ENCODE peak calls at places on chromosomes 16 and 17, in seven cellular contexts. M is activated CD8-positive, alpha-beta T cell treated with anti-CD3 and anti-CD28 coated beads for 36 hours; U is activated CD8-positive, alpha-beta memory T cell treated with anti-CD3 and anti-CD28 coated beads for 4 hours; E is heart left ventricle; J is HuH-7; Q is T-cell; L is activated T-cell treated with anti-CD3 and anti-CD28 coated beads, Interleukin-2, amount 50 U/mL, for 72 hours. A is an unnamed sample.

GRCh38 chr16:50598256-50598894 is 50.2 kb downstream of the NKD1 start:
- DNase-seq in M (no peak), U (no peak), E (peak; percentile 78), J (no peak), Q (no peak), L (no peak), A (no peak)

GRCh38 chr17:9272506-9272905 is 251.2 kb downstream of the NTN1 start:
- DNase-seq in M (no peak), U (no peak), E (no peak), J (no peak), Q (no peak), L (no peak), A (no peak)

GRCh38 chr16:75624921-75625334 is 1.8 kb upstream of the ADAT1 start:
- DNase-seq in M (no peak), U (no peak), E (no peak), J (peak; percentile 32), Q (no peak), L (no peak), A (no peak)

GRCh38 chr17:32118835-32119234 is 23.5 kb upstream of the RHOT1 start:
- DNase-seq in M (no peak), U (no peak), E (no peak), J (no peak), Q (no peak), L (no peak), A (no peak)

GRCh38 chr17:82875418-82875856 is 35.6 kb upstream of the ZNF750 start:
- DNase-seq in M (no peak), U (no peak), E (no peak), J (no peak), Q (no peak), L (no peak), A (no peak)

GRCh38 chr16:88061346-88062110 is 110.3 kb downstream of the BANP start:
- DNase-seq in M (no peak), U (no peak), E (no peak), J (no peak), Q (no peak), L (no peak), A (no peak)

GRCh38 chr17:44602390-44602789 is 45.1 kb downstream of the FZD2 start:
- DNase-seq in M (no peak), U (no peak), E (no peak), J (no peak), Q (no peak), L (no peak), A (no peak)

GRCh38 chr16:70494777-70495176 is 28.6 kb downstream of the COG4 start:
- DNase-seq in M (no peak), U (no peak), E (no peak), J (no peak), Q (no peak), L (no peak), A (no peak)

GRCh38 chr17:44558349-44559287 is 1.3 kb downstream of the FZD2 start:
- DNase-seq in M (no peak), U (no peak), E (no peak), J (no peak), Q (no peak), L (no peak), A (no peak)

GRCh38 chr17:4304417-4305027 is 40.7 kb upstream of the ANKFY1 start:
- DNase-seq in M (peak; percentile 77), U (peak; percentile 25), E (peak; percentile 21), J (peak; percentile 32), Q (peak; percentile 50), L (peak; percentile 64), A (peak; percentile 38)

GRCh38 chr16:57480127-57480753 is 6.1 kb downstream of the DOK4 start:
- DNase-seq in M (no peak), U (no peak), E (peak; percentile 48), J (peak; percentile 89), Q (no peak), L (no peak), A (no peak)

GRCh38 chr16:19130852-19131808 is 17.4 kb downstream of the ITPRIPL2 start:
- DNase-seq in M (no peak), U (no peak), E (peak; percentile 80), J (no peak), Q (no peak), L (no peak), A (no peak)

GRCh38 chr17:11644265-11645212 is 46.3 kb downstream of the DNAH9 start:
- DNase-seq in M (peak; percentile 53), U (no peak), E (peak; percentile 73), J (peak; percentile 32), Q (peak; percentile 34), L (peak; percentile 50), A (no peak)

GRCh38 chr17:38559880-38560230 is 45.9 kb downstream of the SRCIN1 start:
- DNase-seq in M (no peak), U (no peak), E (no peak), J (no peak), Q (no peak), L (no peak), A (no peak)

GRCh38 chr16:10321407-10322397 is 64.2 kb upstream of the ATF7IP2 start:
- DNase-seq in M (peak; percentile 26), U (no peak), E (no peak), J (no peak), Q (no peak), L (no peak), A (no peak)